ENCODE peak calls at places on chromosomes 12 and 14, in four cellular contexts. One of them, this sample, is unnamed.

GRCh38 chr14:61973981-61974380 is 211.8 kb downstream of the SNAPC1 start:
- DNase-seq in iPS-NIHi11: no peak
- DNase-seq in anterior cingulate cortex: no peak
- DNase-seq in EL: peak; percentile 90
- DNase-seq in this sample: no peak

GRCh38 chr12:107093547-107094448 is at the start of gene CRY1:
- DNase-seq in iPS-NIHi11: peak; percentile 94
- DNase-seq in anterior cingulate cortex: peak; percentile 98
- DNase-seq in EL: peak; percentile 96
- DNase-seq in this sample: peak; percentile 94

GRCh38 chr14:77862154-77862783 is 62.4 kb downstream of the ADCK1 start:
- DNase-seq in iPS-NIHi11: peak; percentile 94
- DNase-seq in anterior cingulate cortex: peak; percentile 59
- DNase-seq in EL: peak; percentile 59
- DNase-seq in this sample: peak; percentile 70

GRCh38 chr14:50319293-50319692 is 7.2 kb downstream of the DMAC2L start:
- DNase-seq in iPS-NIHi11: no peak
- DNase-seq in anterior cingulate cortex: no peak
- DNase-seq in EL: peak; percentile 40
- DNase-seq in this sample: no peak

GRCh38 chr12:28536088-28536487 is 345.8 kb downstream of the CCDC91 start:
- DNase-seq in iPS-NIHi11: no peak
- DNase-seq in anterior cingulate cortex: no peak
- DNase-seq in EL: peak; percentile 75
- DNase-seq in this sample: no peak

GRCh38 chr14:69994002-69994401 is 114.8 kb downstream of the SMOC1 start:
- DNase-seq in iPS-NIHi11: no peak
- DNase-seq in anterior cingulate cortex: no peak
- DNase-seq in EL: no peak
- DNase-seq in this sample: no peak

GRCh38 chr12:124828264-124829007 is 35.2 kb downstream of the SCARB1 start:
- DNase-seq in iPS-NIHi11: no peak
- DNase-seq in anterior cingulate cortex: no peak
- DNase-seq in EL: peak; percentile 80
- DNase-seq in this sample: no peak

GRCh38 chr12:104930388-104931326 is 27.4 kb downstream of the SLC41A2 start:
- DNase-seq in iPS-NIHi11: no peak
- DNase-seq in anterior cingulate cortex: no peak
- DNase-seq in EL: peak; percentile 72
- DNase-seq in this sample: no peak

GRCh38 chr14:65019944-65020566 is 33.4 kb downstream of the FNTB start:
- DNase-seq in iPS-NIHi11: peak; percentile 52
- DNase-seq in anterior cingulate cortex: no peak
- DNase-seq in EL: peak; percentile 71
- DNase-seq in this sample: peak; percentile 79

GRCh38 chr12:66119870-66120241 is 10.7 kb downstream of the LLPH start:
- DNase-seq in iPS-NIHi11: no peak
- DNase-seq in anterior cingulate cortex: no peak
- DNase-seq in EL: no peak
- DNase-seq in this sample: no peak

GRCh38 chr12:112800183-112800582 is 8.6 kb downstream of the RPH3A start:
- DNase-seq in iPS-NIHi11: no peak
- DNase-seq in anterior cingulate cortex: no peak
- DNase-seq in EL: no peak
- DNase-seq in this sample: no peak

GRCh38 chr14:88164906-88165534 is 158.0 kb downstream of the KCNK10 start:
- DNase-seq in iPS-NIHi11: no peak
- DNase-seq in anterior cingulate cortex: no peak
- DNase-seq in EL: no peak
- DNase-seq in this sample: no peak

GRCh38 chr14:31880935-31881334 is 196.2 kb upstream of the ARHGAP5 start:
- DNase-seq in iPS-NIHi11: peak; percentile 10
- DNase-seq in anterior cingulate cortex: no peak
- DNase-seq in EL: peak; percentile 95
- DNase-seq in this sample: no peak

GRCh38 chr14:77641534-77642341 is 25.3 kb upstream of the SPTLC2 start:
- DNase-seq in iPS-NIHi11: no peak
- DNase-seq in anterior cingulate cortex: peak; percentile 9
- DNase-seq in EL: peak; percentile 77
- DNase-seq in this sample: peak; percentile 55

GRCh38 chr12:95151406-95151805 is 65.9 kb downstream of the FGD6 start:
- DNase-seq in iPS-NIHi11: no peak
- DNase-seq in anterior cingulate cortex: no peak
- DNase-seq in EL: no peak
- DNase-seq in this sample: no peak

GRCh38 chr14:69259531-69260245 is at the start of gene GALNT16:
- DNase-seq in iPS-NIHi11: peak; percentile 82
- DNase-seq in anterior cingulate cortex: peak; percentile 25
- DNase-seq in EL: peak; percentile 44
- DNase-seq in this sample: no peak

GRCh38 chr14:60757617-60758016 is 23.1 kb downstream of the MNAT1 start:
- DNase-seq in iPS-NIHi11: no peak
- DNase-seq in anterior cingulate cortex: no peak
- DNase-seq in EL: peak; percentile 81
- DNase-seq in this sample: no peak

GRCh38 chr12:91432079-91432478 is 249.5 kb upstream of the DCN start:
- DNase-seq in iPS-NIHi11: no peak
- DNase-seq in anterior cingulate cortex: no peak
- DNase-seq in EL: peak; percentile 10
- DNase-seq in this sample: no peak

GRCh38 chr14:23183479-23183878 is at the start of gene SLC7A8:
- DNase-seq in iPS-NIHi11: peak; percentile 60
- DNase-seq in anterior cingulate cortex: peak; percentile 29
- DNase-seq in EL: peak; percentile 19
- DNase-seq in this sample: peak; percentile 73

GRCh38 chr12:132004946-132005345 is 55.2 kb downstream of the EP400 start:
- DNase-seq in iPS-NIHi11: no peak
- DNase-seq in anterior cingulate cortex: no peak
- DNase-seq in EL: no peak
- DNase-seq in this sample: no peak

GRCh38 chr14:75259510-75259855 is 19.1 kb upstream of the FOS start:
- DNase-seq in iPS-NIHi11: no peak
- DNase-seq in anterior cingulate cortex: no peak
- DNase-seq in EL: peak; percentile 61
- DNase-seq in this sample: peak; percentile 36

GRCh38 chr12:106945261-106945851 is 10.4 kb upstream of the TMEM263 start:
- DNase-seq in iPS-NIHi11: no peak
- DNase-seq in anterior cingulate cortex: no peak
- DNase-seq in EL: no peak
- DNase-seq in this sample: no peak

GRCh38 chr12:14950982-14951746 is 10.2 kb downstream of the ARHGDIB start:
- DNase-seq in iPS-NIHi11: peak; percentile 39
- DNase-seq in anterior cingulate cortex: no peak
- DNase-seq in EL: no peak
- DNase-seq in this sample: no peak

GRCh38 chr14:95685978-95686922 is at the start of gene TCL1B:
- DNase-seq in iPS-NIHi11: peak; percentile 76
- DNase-seq in anterior cingulate cortex: no peak
- DNase-seq in EL: no peak
- DNase-seq in this sample: no peak

GRCh38 chr14:100091386-100091785 is 26.2 kb downstream of the EVL start:
- DNase-seq in iPS-NIHi11: no peak
- DNase-seq in anterior cingulate cortex: no peak
- DNase-seq in EL: no peak
- DNase-seq in this sample: no peak

GRCh38 chr12:15963271-15963670 is 52.1 kb downstream of the DERA start:
- DNase-seq in iPS-NIHi11: no peak
- DNase-seq in anterior cingulate cortex: no peak
- DNase-seq in EL: peak; percentile 54
- DNase-seq in this sample: no peak

GRCh38 chr12:10169094-10169493 is 2.8 kb downstream of the OLR1 start:
- DNase-seq in iPS-NIHi11: no peak
- DNase-seq in anterior cingulate cortex: no peak
- DNase-seq in EL: peak; percentile 72
- DNase-seq in this sample: no peak

GRCh38 chr14:84029246-84029645 is 1500.7 kb upstream of the FLRT2 start:
- DNase-seq in iPS-NIHi11: no peak
- DNase-seq in anterior cingulate cortex: no peak
- DNase-seq in EL: no peak
- DNase-seq in this sample: no peak